ENCODE peak calls at places on chromosomes 2 and 18, in four cellular contexts. Q is H1, R is mesendoderm, P is IMR-90. F is an unnamed sample.

GRCh38 chr2:51734115-51734514 is 702.2 kb upstream of the NRXN1 start:
- DNase-seq in R (no peak), Q (no peak), P (peak), F (no peak)

GRCh38 chr18:26549486-26550435 is 1.4 kb upstream of the KCTD1 start:
- DNase-seq in R (peak), P (peak), Q (peak), F (peak)

GRCh38 chr2:96552284-96553175 is 16.0 kb downstream of the ARID5A start:
- DNase-seq in P (no peak), Q (no peak), R (no peak), F (no peak)

GRCh38 chr18:14747513-14748474 is at the start of gene ANKRD30B:
- DNase-seq in Q (no peak), R (peak), P (no peak), F (peak)

GRCh38 chr2:133653116-133653515 is 84.9 kb upstream of the NCKAP5 start:
- DNase-seq in R (no peak), P (no peak), Q (no peak), F (no peak)

GRCh38 chr2:205689837-205690236 is 7.5 kb downstream of the NRP2 start:
- DNase-seq in P (no peak), Q (peak), R (no peak), F (no peak)

GRCh38 chr2:218429951-218430692 is 11.2 kb downstream of the VIL1 start:
- DNase-seq in P (no peak), R (no peak), Q (no peak), F (no peak)

GRCh38 chr18:32021756-32022564 is 3.3 kb downstream of the RNF125 start:
- DNase-seq in Q (no peak), R (no peak), P (no peak), F (no peak)

GRCh38 chr2:152508446-152508845 is 173.5 kb downstream of the FMNL2 start:
- DNase-seq in Q (no peak), R (no peak), P (peak), F (no peak)

GRCh38 chr18:9876523-9876866 is 9.3 kb upstream of the TXNDC2 start:
- DNase-seq in R (no peak), P (no peak), Q (no peak), F (no peak)
- H4K5ac ChIP-seq in R (no peak), P (peak), Q (no peak), F (no peak)

GRCh38 chr2:201484805-201485204 is 33.3 kb downstream of the STRADB start:
- DNase-seq in R (no peak), Q (no peak), P (no peak), F (no peak)

GRCh38 chr2:201483337-201483736 is 31.8 kb downstream of the STRADB start:
- DNase-seq in P (no peak), R (no peak), Q (no peak), F (no peak)

GRCh38 chr2:201482543-201482942 is 31.0 kb downstream of the STRADB start:
- DNase-seq in R (no peak), Q (no peak), P (no peak), F (no peak)
- H4K5ac ChIP-seq in R (no peak), Q (no peak), P (no peak), F (no peak)

DNA sequence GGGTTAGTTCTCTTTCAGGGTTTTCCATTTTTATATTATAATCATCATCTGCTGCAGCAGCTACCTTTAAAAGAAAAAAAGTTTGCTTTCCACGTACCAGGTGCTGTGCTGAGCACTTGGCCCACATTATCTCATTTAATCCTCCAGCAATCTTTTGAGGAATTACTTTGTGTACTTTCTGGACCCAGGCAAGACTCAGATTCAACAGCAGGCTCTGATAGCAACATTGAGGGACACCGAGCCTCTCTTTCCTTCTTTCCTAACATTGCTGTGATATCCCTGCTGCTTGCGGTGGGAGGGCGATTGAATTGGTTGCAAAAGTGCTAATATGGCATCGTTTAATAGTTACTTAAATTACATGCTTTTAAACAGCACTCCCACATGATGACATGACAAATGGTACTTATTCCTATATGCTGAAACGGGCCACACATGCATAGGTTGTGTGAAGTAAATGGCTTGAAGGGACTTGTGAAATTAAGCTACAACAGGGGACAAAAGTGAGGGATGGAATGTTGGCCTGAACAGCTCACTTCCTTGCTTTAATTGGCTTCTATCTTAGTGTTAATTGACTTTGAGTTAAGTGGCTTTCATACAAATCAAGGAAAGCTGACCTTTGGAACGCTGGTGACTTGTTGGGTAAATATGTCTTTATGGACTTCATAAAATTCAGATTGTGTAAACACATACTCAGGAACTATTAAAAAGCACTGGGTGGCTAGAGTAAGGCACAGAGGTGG is 21.2 kb downstream of the SPRED2 start:
- DNase-seq in R (peak), Q (no peak), P (no peak), F (no peak)
- H4K5ac ChIP-seq in R (no peak), Q (no peak), P (no peak), F (no peak)

GRCh38 chr2:109407401-109408335 is 206.1 kb downstream of the SEPTIN10 start:
- DNase-seq in P (no peak), R (peak), Q (no peak), F (no peak)
- H4K5ac ChIP-seq in P (no peak), R (no peak), Q (no peak), F (no peak)

DNA sequence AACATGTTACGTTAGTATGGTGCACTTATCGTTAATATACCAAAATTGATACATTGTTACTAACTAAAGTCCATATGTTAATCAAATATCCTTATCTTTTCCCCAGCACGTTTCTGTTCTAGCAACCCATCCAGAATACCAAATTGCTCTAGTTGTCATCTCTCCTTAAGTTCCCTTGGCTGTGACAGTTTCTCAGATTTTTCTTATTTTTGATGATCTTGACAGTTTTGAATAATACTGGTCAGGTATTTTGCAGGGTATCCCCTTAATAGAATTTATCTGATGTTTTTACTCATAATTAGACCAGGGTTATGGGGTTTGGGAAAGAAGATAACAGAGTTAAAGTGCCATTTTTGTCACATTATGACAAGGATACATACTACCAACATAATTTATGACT is 47.8 kb downstream of the TFPI start:
- DNase-seq in P (no peak), R (no peak), Q (no peak), F (no peak)
- H4K5ac ChIP-seq in P (no peak), R (no peak), Q (no peak), F (no peak)

GRCh38 chr2:147739531-147739930 is 105.3 kb upstream of the ACVR2A start:
- DNase-seq in R (peak), Q (no peak), P (no peak), F (no peak)
- H4K5ac ChIP-seq in R (no peak), Q (no peak), P (no peak), F (no peak)

GRCh38 chr2:3187467-3187866 is 190.2 kb downstream of the EIPR1 start:
- DNase-seq in P (no peak), R (no peak), Q (no peak), F (no peak)

GRCh38 chr2:3184167-3184566 is 193.5 kb downstream of the EIPR1 start:
- DNase-seq in R (no peak), P (no peak), Q (no peak), F (no peak)

GRCh38 chr2:3186766-3187165 is 190.9 kb downstream of the EIPR1 start:
- DNase-seq in R (no peak), P (no peak), Q (no peak), F (no peak)

GRCh38 chr2:3185256-3185655 is 192.4 kb downstream of the EIPR1 start:
- DNase-seq in Q (no peak), P (no peak), R (no peak), F (no peak)

GRCh38 chr2:3185910-3186309 is 191.7 kb downstream of the EIPR1 start:
- DNase-seq in P (no peak), R (no peak), Q (no peak), F (no peak)
- H4K5ac ChIP-seq in P (no peak), R (no peak), Q (no peak), F (no peak)

DNA sequence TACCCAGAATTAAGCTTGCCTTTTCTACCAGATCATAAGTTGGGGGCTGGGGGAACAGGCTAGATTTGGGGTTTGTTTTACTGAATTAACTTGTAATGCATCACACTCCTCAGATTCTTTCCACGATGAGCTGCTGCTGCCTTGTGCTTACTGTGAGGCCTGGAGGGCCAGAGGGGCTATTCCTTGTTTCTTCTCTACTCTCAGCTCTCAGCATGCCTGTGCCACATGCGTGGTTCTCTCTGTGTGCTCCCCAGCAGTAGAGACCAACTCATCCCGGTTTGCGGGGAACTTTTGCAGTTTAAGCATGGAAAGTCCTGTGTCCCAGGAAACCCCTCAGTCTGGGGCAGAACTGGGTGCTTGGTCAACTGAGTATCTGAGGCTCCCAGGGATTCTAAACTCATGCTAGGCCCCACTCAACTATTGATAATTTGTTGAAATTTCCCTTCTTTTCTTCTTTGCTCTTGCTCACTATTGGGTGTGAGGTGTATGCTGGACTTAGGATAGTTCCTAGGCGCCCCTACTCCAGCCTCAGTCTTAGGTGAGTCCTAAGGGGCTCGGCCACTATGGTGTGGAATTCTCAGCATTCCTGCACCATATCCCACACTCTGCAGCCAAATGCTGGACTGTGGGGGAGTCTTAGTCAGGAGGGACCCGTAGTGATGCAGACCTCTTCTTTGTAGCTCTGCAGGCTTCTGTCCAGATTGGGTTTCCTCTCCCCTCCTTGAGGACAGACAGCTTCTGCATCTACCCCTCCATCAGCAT is 63.1 kb downstream of the SRD5A2 start:
- DNase-seq in Q (no peak), R (peak), P (no peak), F (no peak)
- H4K5ac ChIP-seq in Q (no peak), R (no peak), P (no peak), F (no peak)

GRCh38 chr2:240465268-240465764 is 29.9 kb downstream of the GPC1 start:
- DNase-seq in Q (no peak), P (no peak), R (no peak), F (peak)

GRCh38 chr2:240466579-240467148 is 31.2 kb downstream of the GPC1 start:
- DNase-seq in R (no peak), P (no peak), Q (peak), F (peak)

GRCh38 chr2:240467149-240467642 is 31.7 kb downstream of the GPC1 start:
- DNase-seq in R (no peak), Q (no peak), P (no peak), F (peak)

GRCh38 chr2:240464514-240465241 is 29.2 kb downstream of the GPC1 start:
- DNase-seq in Q (no peak), R (no peak), P (no peak), F (peak)

DNA sequence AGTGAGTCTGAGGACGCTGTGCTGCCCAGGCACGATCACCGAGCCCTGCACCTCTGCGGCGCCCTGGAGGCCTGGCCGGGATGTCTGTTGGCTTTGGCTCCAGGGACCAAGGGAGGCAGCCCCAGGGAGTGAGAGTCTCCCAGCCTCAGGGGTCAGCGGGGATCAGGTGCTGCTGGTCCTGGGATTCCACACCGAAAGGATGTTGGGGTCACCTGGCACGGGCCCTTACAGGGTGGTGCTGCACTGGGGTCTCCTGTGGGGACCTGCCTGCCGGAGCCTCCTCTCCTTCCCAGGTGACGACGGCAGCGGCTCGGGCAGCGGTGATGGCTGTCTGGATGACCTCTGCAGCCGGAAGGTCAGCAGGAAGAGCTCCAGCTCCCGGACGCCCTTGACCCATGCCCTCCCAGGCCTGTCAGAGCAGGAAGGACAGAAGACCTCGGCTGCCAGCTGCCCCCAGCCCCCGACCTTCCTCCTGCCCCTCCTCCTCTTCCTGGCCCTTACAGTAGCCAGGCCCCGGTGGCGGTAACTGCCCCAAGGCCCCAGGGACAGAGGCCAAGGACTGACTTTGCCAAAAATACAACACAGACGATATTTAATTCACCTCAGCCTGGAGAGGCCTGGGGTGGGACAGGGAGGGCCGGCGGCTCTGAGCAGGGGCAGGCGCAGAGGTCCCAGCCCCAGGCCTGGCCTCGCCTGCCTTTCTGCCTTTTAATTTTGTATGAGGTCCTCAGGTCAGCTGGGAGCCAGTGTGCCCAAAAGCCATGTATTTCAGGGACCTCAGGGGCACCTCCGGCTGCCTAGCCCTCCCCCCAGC is 30.5 kb downstream of the GPC1 start:
- DNase-seq in P (no peak), Q (no peak), R (no peak), F (peak)
- H4K5ac ChIP-seq in P (no peak), Q (no peak), R (no peak), F (no peak)

DNA sequence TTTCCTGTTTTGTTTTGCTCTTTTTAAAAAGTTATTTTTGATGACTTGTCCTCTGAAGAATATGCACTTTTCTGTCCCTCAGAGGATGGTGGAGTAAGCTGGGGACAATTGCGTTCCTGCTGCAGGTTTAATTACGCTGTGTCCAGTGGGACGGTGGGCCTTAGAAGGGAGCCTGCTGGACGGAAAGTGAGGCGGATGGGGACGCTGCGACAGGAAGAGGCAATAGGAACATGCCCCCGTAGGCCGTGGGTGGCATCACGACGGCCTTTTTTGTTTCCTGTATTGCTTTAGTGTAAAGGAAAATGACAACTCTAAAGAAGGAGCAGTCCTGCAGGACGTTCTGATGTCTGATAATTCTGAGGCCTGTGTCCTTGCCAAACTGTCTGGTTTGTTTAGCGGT is 121.6 kb downstream of the NFATC1 start:
- DNase-seq in P (no peak), R (no peak), Q (no peak), F (peak)
- H4K5ac ChIP-seq in P (no peak), R (no peak), Q (no peak), F (no peak)

F was measured in H9.